ENCODE peak calls at places on chromosomes 5 and 9, in six cellular contexts. D is stimulated activated CD4-positive, alpha-beta T cell treated with anti-CD3 and anti-CD28 coated beads, TNF-alpha, amount 100 ng/mL, for 1 hour; R is left colon; V is aorta; S is effector memory CD4-positive, alpha-beta T cell; A is CD4-positive, alpha-beta T cell. Z is an unnamed sample.

GRCh38 chr9:80561526-80561925 is 989.8 kb downstream of the TLE4 start:
- DNase-seq in D (no peak), R (no peak), V (no peak), S (no peak), A (no peak), Z (no peak)

GRCh38 chr9:111597852-111598729 is 1.4 kb downstream of the PTGR1 start:
- DNase-seq in D (peak), R (peak), V (peak), S (peak), A (peak), Z (peak)

GRCh38 chr5:122779451-122779850 is 4.6 kb downstream of the SNX2 start:
- DNase-seq in D (no peak), R (no peak), V (no peak), S (no peak), A (no peak), Z (no peak)

GRCh38 chr5:167898361-167899042 is 392.9 kb upstream of the WWC1 start:
- DNase-seq in D (no peak), R (no peak), V (no peak), S (no peak), A (no peak), Z (no peak)

GRCh38 chr5:80569086-80569960 is 757 bp downstream of the ANKRD34B start:
- DNase-seq in D (no peak), R (no peak), V (peak), S (no peak), A (no peak), Z (no peak)

GRCh38 chr5:140882591-140882899 is 621 bp downstream of the PCDHA13 start:
- DNase-seq in D (no peak), R (no peak), V (no peak), S (no peak), A (no peak), Z (peak)

GRCh38 chr5:120451445-120451844 is 12.7 kb upstream of the PRR16 start:
- DNase-seq in D (no peak), R (no peak), V (no peak), S (no peak), A (no peak), Z (no peak)

GRCh38 chr5:67032921-67033664 is 163.5 kb downstream of the CD180 start:
- DNase-seq in D (no peak), R (no peak), V (no peak), S (no peak), A (no peak), Z (no peak)

GRCh38 chr5:173625686-173626500 is 9.4 kb upstream of the BOD1 start:
- DNase-seq in D (no peak), R (no peak), V (no peak), S (no peak), A (no peak), Z (no peak)

GRCh38 chr5:21688655-21689054 is 1164.5 kb downstream of the CDH12 start:
- DNase-seq in D (no peak), R (no peak), V (no peak), S (no peak), A (no peak), Z (no peak)

Z was measured in islet precursor cell.